ENCODE peak calls at places on chromosomes 1 and 21, in ten cellular contexts. One of them, this sample, is unnamed.

GRCh38 chr21:44525431-44526095 is 14.4 kb downstream of the KRTAP10-1 start:
- DNase-seq in A673: no peak
- DNase-seq in Peyer's patch: no peak
- DNase-seq in psoas muscle: peak
- DNase-seq in transverse colon: peak
- DNase-seq in foreskin fibroblast: no peak
- DNase-seq in cardiac fibroblast: no peak
- DNase-seq in naive thymus-derived CD4-positive, alpha-beta T cell: no peak
- DNase-seq in SJSA1: no peak
- DNase-seq in heart right ventricle: no peak
- DNase-seq in this sample: no peak

GRCh38 chr1:22375601-22376000 is 76.0 kb upstream of the ZBTB40 start:
- DNase-seq in transverse colon: peak
- DNase-seq in SJSA1: no peak
- DNase-seq in heart right ventricle: no peak
- DNase-seq in Peyer's patch: no peak
- DNase-seq in naive thymus-derived CD4-positive, alpha-beta T cell: no peak
- DNase-seq in foreskin fibroblast: no peak
- DNase-seq in psoas muscle: peak
- DNase-seq in A673: no peak
- DNase-seq in cardiac fibroblast: no peak
- DNase-seq in this sample: no peak

GRCh38 chr1:6420594-6421042 is 899 bp upstream of the HES2 start:
- DNase-seq in heart right ventricle: no peak
- DNase-seq in foreskin fibroblast: no peak
- DNase-seq in SJSA1: no peak
- DNase-seq in cardiac fibroblast: no peak
- DNase-seq in naive thymus-derived CD4-positive, alpha-beta T cell: no peak
- DNase-seq in psoas muscle: no peak
- DNase-seq in Peyer's patch: no peak
- DNase-seq in transverse colon: peak
- DNase-seq in A673: no peak
- DNase-seq in this sample: no peak

GRCh38 chr1:71232786-71233185 is 152.0 kb upstream of the ZRANB2 start:
- DNase-seq in A673: no peak
- DNase-seq in psoas muscle: no peak
- DNase-seq in transverse colon: no peak
- DNase-seq in naive thymus-derived CD4-positive, alpha-beta T cell: no peak
- DNase-seq in SJSA1: no peak
- DNase-seq in foreskin fibroblast: no peak
- DNase-seq in heart right ventricle: no peak
- DNase-seq in Peyer's patch: no peak
- DNase-seq in cardiac fibroblast: no peak
- DNase-seq in this sample: no peak

GRCh38 chr1:71986181-71986580 is 296.2 kb downstream of the NEGR1 start:
- DNase-seq in A673: no peak
- DNase-seq in naive thymus-derived CD4-positive, alpha-beta T cell: no peak
- DNase-seq in psoas muscle: no peak
- DNase-seq in Peyer's patch: no peak
- DNase-seq in SJSA1: no peak
- DNase-seq in cardiac fibroblast: no peak
- DNase-seq in heart right ventricle: no peak
- DNase-seq in foreskin fibroblast: no peak
- DNase-seq in transverse colon: no peak
- DNase-seq in this sample: no peak

GRCh38 chr1:29125237-29125641 is 1.5 kb upstream of the TMEM200B start:
- DNase-seq in transverse colon: no peak
- DNase-seq in Peyer's patch: no peak
- DNase-seq in foreskin fibroblast: no peak
- DNase-seq in psoas muscle: no peak
- DNase-seq in heart right ventricle: no peak
- DNase-seq in SJSA1: no peak
- DNase-seq in A673: no peak
- DNase-seq in cardiac fibroblast: no peak
- DNase-seq in naive thymus-derived CD4-positive, alpha-beta T cell: no peak
- DNase-seq in this sample: no peak

GRCh38 chr1:177934927-177935326 is 34.9 kb downstream of the SEC16B start:
- DNase-seq in naive thymus-derived CD4-positive, alpha-beta T cell: no peak
- DNase-seq in transverse colon: no peak
- DNase-seq in Peyer's patch: no peak
- DNase-seq in foreskin fibroblast: no peak
- DNase-seq in cardiac fibroblast: no peak
- DNase-seq in psoas muscle: no peak
- DNase-seq in heart right ventricle: no peak
- DNase-seq in A673: no peak
- DNase-seq in SJSA1: no peak
- DNase-seq in this sample: no peak

GRCh38 chr21:31161157-31161556 is 122.9 kb upstream of the KRTAP19-8 start:
- DNase-seq in SJSA1: no peak
- DNase-seq in heart right ventricle: no peak
- DNase-seq in transverse colon: no peak
- DNase-seq in psoas muscle: no peak
- DNase-seq in foreskin fibroblast: peak
- DNase-seq in Peyer's patch: no peak
- DNase-seq in naive thymus-derived CD4-positive, alpha-beta T cell: no peak
- DNase-seq in A673: no peak
- DNase-seq in cardiac fibroblast: no peak
- DNase-seq in this sample: no peak

GRCh38 chr1:84724128-84724860 is 34.0 kb upstream of the SSX2IP start:
- DNase-seq in psoas muscle: no peak
- DNase-seq in naive thymus-derived CD4-positive, alpha-beta T cell: peak
- DNase-seq in transverse colon: peak
- DNase-seq in A673: peak
- DNase-seq in cardiac fibroblast: no peak
- DNase-seq in heart right ventricle: no peak
- DNase-seq in SJSA1: no peak
- DNase-seq in Peyer's patch: peak
- DNase-seq in foreskin fibroblast: no peak
- DNase-seq in this sample: no peak

GRCh38 chr1:112689196-112689841 is 14.9 kb downstream of the MOV10 start:
- DNase-seq in Peyer's patch: no peak
- DNase-seq in A673: no peak
- DNase-seq in transverse colon: no peak
- DNase-seq in cardiac fibroblast: no peak
- DNase-seq in psoas muscle: no peak
- DNase-seq in naive thymus-derived CD4-positive, alpha-beta T cell: no peak
- DNase-seq in heart right ventricle: no peak
- DNase-seq in foreskin fibroblast: no peak
- DNase-seq in SJSA1: no peak
- DNase-seq in this sample: no peak

GRCh38 chr1:19384113-19384512 is 72.0 kb downstream of the SLC66A1 start:
- DNase-seq in foreskin fibroblast: peak
- DNase-seq in psoas muscle: no peak
- DNase-seq in A673: peak
- DNase-seq in cardiac fibroblast: peak
- DNase-seq in transverse colon: peak
- DNase-seq in naive thymus-derived CD4-positive, alpha-beta T cell: no peak
- DNase-seq in SJSA1: no peak
- DNase-seq in heart right ventricle: no peak
- DNase-seq in Peyer's patch: no peak
- DNase-seq in this sample: peak

GRCh38 chr1:175373786-175374623 is 181.4 kb upstream of the KIAA0040 start:
- DNase-seq in foreskin fibroblast: no peak
- DNase-seq in psoas muscle: no peak
- DNase-seq in heart right ventricle: no peak
- DNase-seq in Peyer's patch: peak
- DNase-seq in A673: peak
- DNase-seq in naive thymus-derived CD4-positive, alpha-beta T cell: no peak
- DNase-seq in cardiac fibroblast: no peak
- DNase-seq in transverse colon: no peak
- DNase-seq in SJSA1: no peak
- DNase-seq in this sample: peak

GRCh38 chr1:220044683-220045355 is 1.5 kb downstream of the EPRS1 start:
- DNase-seq in cardiac fibroblast: no peak
- DNase-seq in transverse colon: no peak
- DNase-seq in SJSA1: no peak
- DNase-seq in A673: no peak
- DNase-seq in Peyer's patch: no peak
- DNase-seq in heart right ventricle: no peak
- DNase-seq in foreskin fibroblast: no peak
- DNase-seq in psoas muscle: no peak
- DNase-seq in naive thymus-derived CD4-positive, alpha-beta T cell: no peak
- DNase-seq in this sample: no peak

GRCh38 chr1:36070349-36070748 is 13.5 kb upstream of the TEKT2 start:
- DNase-seq in naive thymus-derived CD4-positive, alpha-beta T cell: no peak
- DNase-seq in psoas muscle: no peak
- DNase-seq in A673: no peak
- DNase-seq in cardiac fibroblast: no peak
- DNase-seq in Peyer's patch: no peak
- DNase-seq in foreskin fibroblast: no peak
- DNase-seq in SJSA1: no peak
- DNase-seq in transverse colon: no peak
- DNase-seq in heart right ventricle: no peak
- DNase-seq in this sample: no peak

GRCh38 chr1:37475380-37476086 is 1.2 kb downstream of the ZC3H12A start:
- DNase-seq in heart right ventricle: peak
- DNase-seq in psoas muscle: no peak
- DNase-seq in naive thymus-derived CD4-positive, alpha-beta T cell: no peak
- DNase-seq in cardiac fibroblast: peak
- DNase-seq in SJSA1: no peak
- DNase-seq in transverse colon: peak
- DNase-seq in Peyer's patch: no peak
- DNase-seq in foreskin fibroblast: no peak
- DNase-seq in A673: no peak
- DNase-seq in this sample: no peak

GRCh38 chr1:23422955-23423354 is 1.6 kb downstream of the TCEA3 start:
- DNase-seq in heart right ventricle: no peak
- DNase-seq in cardiac fibroblast: no peak
- DNase-seq in SJSA1: no peak
- DNase-seq in A673: no peak
- DNase-seq in transverse colon: peak
- DNase-seq in foreskin fibroblast: no peak
- DNase-seq in naive thymus-derived CD4-positive, alpha-beta T cell: peak
- DNase-seq in Peyer's patch: no peak
- DNase-seq in psoas muscle: no peak
- DNase-seq in this sample: no peak
- H3K4me3 ChIP-seq in heart right ventricle: peak
- H3K4me3 ChIP-seq in cardiac fibroblast: no peak
- H3K4me3 ChIP-seq in SJSA1: no peak
- H3K4me3 ChIP-seq in A673: no peak
- H3K4me3 ChIP-seq in transverse colon: peak
- H3K4me3 ChIP-seq in foreskin fibroblast: no peak
- H3K4me3 ChIP-seq in naive thymus-derived CD4-positive, alpha-beta T cell: peak
- H3K4me3 ChIP-seq in Peyer's patch: peak
- H3K4me3 ChIP-seq in psoas muscle: peak
- H3K4me3 ChIP-seq in this sample: no peak

GRCh38 chr1:244730934-244731434 is 78.1 kb downstream of the DESI2 start:
- DNase-seq in naive thymus-derived CD4-positive, alpha-beta T cell: no peak
- DNase-seq in cardiac fibroblast: no peak
- DNase-seq in SJSA1: no peak
- DNase-seq in heart right ventricle: no peak
- DNase-seq in Peyer's patch: no peak
- DNase-seq in A673: no peak
- DNase-seq in psoas muscle: no peak
- DNase-seq in foreskin fibroblast: no peak
- DNase-seq in transverse colon: no peak
- DNase-seq in this sample: no peak
- H3K4me3 ChIP-seq in naive thymus-derived CD4-positive, alpha-beta T cell: no peak
- H3K4me3 ChIP-seq in cardiac fibroblast: no peak
- H3K4me3 ChIP-seq in SJSA1: peak
- H3K4me3 ChIP-seq in heart right ventricle: peak
- H3K4me3 ChIP-seq in Peyer's patch: peak
- H3K4me3 ChIP-seq in A673: peak
- H3K4me3 ChIP-seq in psoas muscle: peak
- H3K4me3 ChIP-seq in foreskin fibroblast: peak
- H3K4me3 ChIP-seq in transverse colon: peak
- H3K4me3 ChIP-seq in this sample: peak

DNA sequence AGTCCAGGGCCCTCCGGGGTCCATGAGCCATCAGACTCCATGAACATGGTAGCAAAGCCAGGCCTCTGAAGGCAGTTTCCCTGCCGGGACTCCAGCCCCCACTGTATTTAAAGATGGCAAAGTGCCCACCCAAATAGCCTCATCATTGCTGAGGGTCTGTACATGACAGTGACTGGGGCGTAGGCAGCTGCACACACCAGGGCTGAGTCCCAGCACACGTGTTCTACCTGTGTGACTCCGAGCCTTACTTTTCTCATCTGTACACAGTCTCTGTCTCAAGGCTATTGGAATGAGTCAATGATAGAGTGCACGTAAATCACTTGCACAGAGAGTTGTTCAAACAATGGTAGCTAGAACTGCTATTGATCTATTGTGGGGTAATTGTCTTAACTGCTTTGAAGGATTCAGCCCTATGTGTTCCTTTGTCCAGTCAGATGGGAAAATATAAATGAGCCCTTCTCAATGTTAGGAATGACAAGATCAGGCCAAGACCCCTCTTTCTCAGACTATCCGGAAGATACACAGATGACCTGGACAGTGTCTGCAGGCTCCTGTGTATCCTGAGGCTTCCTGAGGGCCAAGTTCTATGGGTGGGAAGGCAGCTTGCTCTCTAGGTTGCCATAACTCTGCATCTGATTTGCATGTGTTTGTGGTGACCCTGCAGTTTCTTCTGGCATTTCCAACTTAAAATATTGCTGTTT is 48.9 kb downstream of the RASSF5 start:
- DNase-seq in heart right ventricle: no peak
- DNase-seq in cardiac fibroblast: no peak
- DNase-seq in psoas muscle: no peak
- DNase-seq in A673: no peak
- DNase-seq in naive thymus-derived CD4-positive, alpha-beta T cell: no peak
- DNase-seq in SJSA1: no peak
- DNase-seq in transverse colon: no peak
- DNase-seq in foreskin fibroblast: no peak
- DNase-seq in Peyer's patch: no peak
- DNase-seq in this sample: no peak
- H3K4me3 ChIP-seq in heart right ventricle: no peak
- H3K4me3 ChIP-seq in cardiac fibroblast: no peak
- H3K4me3 ChIP-seq in psoas muscle: no peak
- H3K4me3 ChIP-seq in A673: peak
- H3K4me3 ChIP-seq in naive thymus-derived CD4-positive, alpha-beta T cell: peak
- H3K4me3 ChIP-seq in SJSA1: no peak
- H3K4me3 ChIP-seq in transverse colon: no peak
- H3K4me3 ChIP-seq in foreskin fibroblast: no peak
- H3K4me3 ChIP-seq in Peyer's patch: peak
- H3K4me3 ChIP-seq in this sample: no peak

GRCh38 chr1:45926302-45926701 is 122.9 kb downstream of the MAST2 start:
- DNase-seq in foreskin fibroblast: no peak
- DNase-seq in SJSA1: no peak
- DNase-seq in transverse colon: no peak
- DNase-seq in A673: no peak
- DNase-seq in cardiac fibroblast: no peak
- DNase-seq in naive thymus-derived CD4-positive, alpha-beta T cell: no peak
- DNase-seq in Peyer's patch: no peak
- DNase-seq in heart right ventricle: no peak
- DNase-seq in psoas muscle: no peak
- DNase-seq in this sample: no peak
- H3K4me3 ChIP-seq in foreskin fibroblast: no peak
- H3K4me3 ChIP-seq in SJSA1: no peak
- H3K4me3 ChIP-seq in transverse colon: no peak
- H3K4me3 ChIP-seq in A673: no peak
- H3K4me3 ChIP-seq in cardiac fibroblast: no peak
- H3K4me3 ChIP-seq in naive thymus-derived CD4-positive, alpha-beta T cell: no peak
- H3K4me3 ChIP-seq in Peyer's patch: no peak
- H3K4me3 ChIP-seq in heart right ventricle: no peak
- H3K4me3 ChIP-seq in psoas muscle: no peak
- H3K4me3 ChIP-seq in this sample: no peak